ENCODE peak calls at places on chromosomes 11 and 22, in five cellular contexts. Q is H1, D is trophoblast cell, K is neuronal stem cell, T is H9. W is an unnamed sample.
A peak's percentile ranks its signal among the peaks of the same experiment; 100 is the strongest.

GRCh38 chr22:24601217-24602104 is 1.5 kb upstream of the GGT1 start:
- DNase-seq in Q (peak; percentile 46), D (peak; percentile 80), K (no peak), T (no peak), W (no peak)

GRCh38 chr22:17847360-17848078 is 73.2 kb upstream of the BID start:
- DNase-seq in Q (no peak), D (peak; percentile 100), K (no peak), T (no peak), W (no peak)

GRCh38 chr11:104534268-104534667 is 364.0 kb downstream of the CASP12 start:
- DNase-seq in Q (no peak), D (no peak), K (no peak), T (no peak), W (peak; percentile 61)

GRCh38 chr22:17460895-17461294 is 91.6 kb downstream of the CECR2 start:
- DNase-seq in Q (no peak), D (no peak), K (no peak), T (no peak), W (no peak)

GRCh38 chr11:121615506-121615905 is 162.7 kb upstream of the SORL1-AS1 start:
- DNase-seq in Q (no peak), D (peak; percentile 18), K (no peak), T (no peak), W (peak; percentile 17)

GRCh38 chr11:133898031-133898769 is 52.9 kb upstream of the SPATA19 start:
- DNase-seq in Q (peak; percentile 78), D (no peak), K (no peak), T (peak; percentile 75), W (no peak)

GRCh38 chr11:2991477-2992233 is 474 bp downstream of the NAP1L4 start:
- DNase-seq in Q (no peak), D (peak; percentile 72), K (peak; percentile 58), T (no peak), W (peak; percentile 67)

GRCh38 chr22:47121791-47122190 is 359.3 kb downstream of the TBC1D22A start:
- DNase-seq in Q (no peak), D (no peak), K (no peak), T (no peak), W (no peak)

GRCh38 chr11:120243221-120243620 is 3.3 kb downstream of the POU2F3 start:
- DNase-seq in Q (no peak), D (no peak), K (no peak), T (no peak), W (no peak)

GRCh38 chr11:61607920-61608599 is 27.2 kb upstream of the SYT7 start:
- DNase-seq in Q (no peak), D (no peak), K (no peak), T (no peak), W (no peak)

GRCh38 chr11:17812286-17813187 is 78.0 kb downstream of the KCNC1 start:
- DNase-seq in Q (no peak), D (peak; percentile 63), K (no peak), T (no peak), W (no peak)

GRCh38 chr11:2898366-2899079 is 12.9 kb upstream of the CDKN1C start:
- DNase-seq in Q (no peak), D (peak; percentile 61), K (no peak), T (no peak), W (peak; percentile 96)

GRCh38 chr11:34916810-34917780 is 677 bp downstream of the PDHX start:
- DNase-seq in Q (peak; percentile 67), D (peak; percentile 16), K (no peak), T (no peak), W (no peak)

GRCh38 chr11:128796275-128796674 is 70.8 kb downstream of the KCNJ1 start:
- DNase-seq in Q (no peak), D (no peak), K (no peak), T (no peak), W (no peak)

GRCh38 chr11:112498701-112499100 is 238.0 kb upstream of the PLET1 start:
- DNase-seq in Q (no peak), D (peak; percentile 96), K (no peak), T (no peak), W (no peak)

GRCh38 chr22:23232094-23232905 is 52.0 kb downstream of the BCR start:
- DNase-seq in Q (no peak), D (no peak), K (no peak), T (no peak), W (no peak)

GRCh38 chr11:44313701-44314489 is 4.0 kb upstream of the ALX4 start:
- DNase-seq in Q (no peak), D (no peak), K (no peak), T (no peak), W (no peak)

GRCh38 chr11:2725367-2726300 is 25.8 kb upstream of the KCNQ1OT1 start:
- DNase-seq in Q (no peak), D (no peak), K (no peak), T (no peak), W (no peak)

GRCh38 chr11:75155570-75156422 is 4.9 kb downstream of the SLCO2B1 start:
- DNase-seq in Q (no peak), D (peak; percentile 73), K (no peak), T (no peak), W (peak; percentile 10)

GRCh38 chr11:2515401-2516275 is 70.8 kb downstream of the KCNQ1 start:
- DNase-seq in Q (no peak), D (no peak), K (no peak), T (no peak), W (no peak)

GRCh38 chr11:79626135-79626748 is 185.4 kb upstream of the TENM4 start:
- DNase-seq in Q (no peak), D (no peak), K (no peak), T (no peak), W (no peak)

GRCh38 chr11:6315811-6316425 is 4.4 kb downstream of the CAVIN3 start:
- DNase-seq in Q (peak; percentile 65), D (peak; percentile 77), K (peak; percentile 64), T (peak; percentile 78), W (peak; percentile 73)

GRCh38 chr22:39170825-39171622 is 18.5 kb upstream of the CBX7 start:
- DNase-seq in Q (peak; percentile 98), D (peak; percentile 89), K (peak; percentile 77), T (peak; percentile 89), W (peak; percentile 71)

GRCh38 chr11:129595043-129595962 is 219.7 kb downstream of the BARX2 start:
- DNase-seq in Q (no peak), D (no peak), K (no peak), T (no peak), W (no peak)

GRCh38 chr11:65442952-65443351 is 20.4 kb downstream of the NEAT1 start:
- DNase-seq in Q (no peak), D (peak; percentile 34), K (no peak), T (no peak), W (peak; percentile 74)

DNA sequence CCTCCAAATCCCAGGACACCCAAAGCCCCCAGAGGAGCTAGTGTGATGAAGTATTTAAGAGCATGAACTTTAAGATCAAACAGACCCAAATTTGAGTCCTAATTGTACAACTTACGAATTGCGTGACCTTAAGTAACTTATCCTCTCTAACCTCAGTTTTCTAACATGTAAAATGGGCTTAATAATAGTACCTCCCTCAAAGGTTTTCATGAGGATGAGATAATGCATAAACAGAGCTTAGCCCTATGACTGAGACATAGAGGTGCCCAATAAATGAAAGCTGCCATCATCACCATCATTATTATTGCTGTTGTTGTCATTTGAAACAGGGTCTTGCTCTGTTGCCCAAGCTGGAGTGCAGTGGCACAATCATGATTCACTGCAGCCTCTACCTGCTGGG is 9.2 kb downstream of the SCN2B start:
- DNase-seq in Q (no peak), D (no peak), K (no peak), T (no peak), W (no peak)
- H2BK12ac ChIP-seq in Q (no peak overlapping the region), D (no peak overlapping the region), K (no peak overlapping the region), T (no peak overlapping the region), W (no peak overlapping the region)

GRCh38 chr11:68956142-68956541 is 24.6 kb downstream of the MRGPRD start:
- DNase-seq in Q (peak; percentile 85), D (no peak), K (no peak), T (peak; percentile 77), W (no peak)

GRCh38 chr11:68959465-68960298 is 21.1 kb downstream of the MRGPRD start:
- DNase-seq in Q (no peak), D (no peak), K (no peak), T (no peak), W (no peak)

GRCh38 chr11:68960299-68961071 is 20.3 kb downstream of the MRGPRD start:
- DNase-seq in Q (no peak), D (no peak), K (no peak), T (no peak), W (no peak)

GRCh38 chr11:68956547-68957254 is 24.1 kb downstream of the MRGPRD start:
- DNase-seq in Q (no peak), D (no peak), K (no peak), T (no peak), W (no peak)

DNA sequence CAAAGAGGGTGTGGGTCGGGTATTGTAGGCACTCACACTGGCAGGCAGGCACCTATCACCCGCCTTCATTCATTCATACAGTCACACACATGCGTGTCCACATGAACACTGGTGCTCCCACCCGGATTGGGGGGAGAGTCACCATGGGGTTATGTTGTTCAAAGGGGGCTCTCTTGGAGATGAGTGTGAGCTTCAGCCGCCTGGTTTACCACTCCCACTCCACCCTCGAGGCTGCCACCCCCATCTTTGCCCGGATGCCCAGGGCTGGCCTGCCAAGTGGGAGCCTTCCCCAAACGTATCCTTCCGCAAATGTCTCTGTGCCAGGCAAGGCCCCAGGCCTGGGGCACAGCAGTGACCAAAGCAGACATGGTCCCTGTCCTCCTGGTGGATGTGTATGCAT is 22.6 kb downstream of the MRGPRD start:
- DNase-seq in Q (no peak), D (no peak), K (no peak), T (no peak), W (no peak)
- H2BK12ac ChIP-seq in Q (no peak overlapping the region), D (no peak overlapping the region), K (no peak overlapping the region), T (no peak overlapping the region), W (no peak overlapping the region)

GRCh38 chr22:35430897-35431322 is 31.0 kb downstream of the MCM5 start:
- DNase-seq in Q (peak; percentile 98), D (peak; percentile 95), K (peak; percentile 73), T (peak; percentile 85), W (peak; percentile 97)
- H2BK12ac ChIP-seq in Q (no peak overlapping the region), D (no peak overlapping the region), K (no peak overlapping the region), T (no peak overlapping the region), W (no peak overlapping the region)

GRCh38 chr22:35620624-35621245 is 3.6 kb upstream of the MB start:
- DNase-seq in Q (no peak), D (no peak), K (no peak), T (no peak), W (peak; percentile 82)
- H2BK12ac ChIP-seq in Q (peak overlapping the region; percentile 6), D (no peak overlapping the region), K (no peak overlapping the region), T (no peak overlapping the region), W (no peak overlapping the region)

GRCh38 chr11:82756765-82757650 is 23.3 kb upstream of the FAM181B start:
- DNase-seq in Q (no peak), D (no peak), K (peak; percentile 17), T (no peak), W (no peak)
- H2BK12ac ChIP-seq in Q (no peak overlapping the region), D (no peak overlapping the region), K (no peak overlapping the region), T (no peak overlapping the region), W (no peak overlapping the region)

W was measured in mesenchymal stem cell.